ENCODE peak calls at places on chromosomes 16 and 17, in six cellular contexts. N, Y, O, F, L and R are unnamed samples.

GRCh38 chr17:28484296-28484695 is 10.9 kb downstream of the SLC13A2 start:
- DNase-seq in N (no peak), Y (no peak), O (no peak), F (no peak), L (no peak), R (no peak)

GRCh38 chr17:31853911-31854470 is 5.1 kb downstream of the COPRS start:
- DNase-seq in N (no peak), Y (no peak), O (no peak), F (no peak), L (peak; percentile 26), R (no peak)

GRCh38 chr17:41666336-41666680 is 22.4 kb upstream of the EIF1 start:
- DNase-seq in N (peak; percentile 94), Y (peak; percentile 78), O (peak; percentile 35), F (no peak), L (peak; percentile 65), R (no peak)

GRCh38 chr17:42120161-42121065 is 754 bp downstream of the KAT2A start:
- DNase-seq in N (no peak), Y (no peak), O (no peak), F (peak; percentile 73), L (no peak), R (peak; percentile 85)

GRCh38 chr16:1794908-1795666 is 1.6 kb upstream of the IGFALS start:
- DNase-seq in N (no peak), Y (no peak), O (no peak), F (no peak), L (no peak), R (no peak)

GRCh38 chr16:74099530-74099929 is 197.1 kb upstream of the PSMD7 start:
- DNase-seq in N (no peak), Y (no peak), O (no peak), F (no peak), L (no peak), R (no peak)

GRCh38 chr16:79625738-79626137 is 25.2 kb upstream of the MAF start:
- DNase-seq in N (no peak), Y (no peak), O (no peak), F (no peak), L (no peak), R (no peak)

GRCh38 chr17:74677558-74678466 is 34.9 kb downstream of the CD300LF start:
- DNase-seq in N (peak; percentile 70), Y (peak; percentile 2), O (no peak), F (no peak), L (no peak), R (peak; percentile 67)

GRCh38 chr17:60102632-60103047 is 23.9 kb upstream of the HEATR6 start:
- DNase-seq in N (peak; percentile 88), Y (peak; percentile 79), O (no peak), F (no peak), L (peak; percentile 88), R (no peak)

GRCh38 chr17:55717898-55718735 is 4.5 kb downstream of the TMEM100 start:
- DNase-seq in N (peak; percentile 83), Y (peak; percentile 68), O (peak; percentile 75), F (peak; percentile 88), L (peak; percentile 93), R (peak; percentile 82)

GRCh38 chr17:61451538-61452300 is 503 bp upstream of the TBX4 start:
- DNase-seq in N (no peak), Y (no peak), O (no peak), F (peak; percentile 83), L (no peak), R (peak; percentile 69)

GRCh38 chr16:21952040-21952792 is 945 bp upstream of the UQCRC2 start:
- DNase-seq in N (peak; percentile 83), Y (peak; percentile 61), O (peak; percentile 56), F (peak; percentile 64), L (peak; percentile 69), R (peak; percentile 81)

GRCh38 chr17:45976755-45977505 is 22.1 kb upstream of the STH start:
- DNase-seq in N (peak; percentile 36), Y (peak; percentile 22), O (no peak), F (no peak), L (peak; percentile 94), R (no peak)

GRCh38 chr17:69428252-69428980 is 13.9 kb downstream of the MAP2K6 start:
- DNase-seq in N (no peak), Y (no peak), O (no peak), F (no peak), L (peak; percentile 14), R (no peak)

GRCh38 chr16:11256657-11257130 is 690 bp upstream of the SOCS1 start:
- DNase-seq in N (peak; percentile 81), Y (peak; percentile 25), O (peak; percentile 46), F (no peak), L (peak; percentile 71), R (peak; percentile 57)

GRCh38 chr16:81896902-81897301 is 114.4 kb downstream of the SDR42E1 start:
- DNase-seq in N (no peak), Y (no peak), O (no peak), F (no peak), L (no peak), R (no peak)

GRCh38 chr16:31262084-31262483 is 2.3 kb downstream of the ITGAM start:
- DNase-seq in N (no peak), Y (no peak), O (no peak), F (no peak), L (no peak), R (no peak)

GRCh38 chr17:64331366-64331765 is 59.3 kb downstream of the PECAM1 start:
- DNase-seq in N (no peak), Y (no peak), O (no peak), F (no peak), L (no peak), R (no peak)

GRCh38 chr16:85441890-85442670 is 171.0 kb upstream of the GSE1 start:
- DNase-seq in N (no peak), Y (no peak), O (no peak), F (no peak), L (no peak), R (no peak)

GRCh38 chr16:58458634-58459343 is 41.2 kb upstream of the NDRG4 start:
- DNase-seq in N (no peak), Y (no peak), O (no peak), F (no peak), L (no peak), R (no peak)

GRCh38 chr17:7225711-7226331 is 6.1 kb downstream of the ACADVL start:
- DNase-seq in N (no peak), Y (no peak), O (no peak), F (no peak), L (no peak), R (no peak)

GRCh38 chr16:66359811-66360608 is 6.5 kb upstream of the CDH5 start:
- DNase-seq in N (no peak), Y (no peak), O (no peak), F (no peak), L (no peak), R (no peak)

GRCh38 chr17:82457790-82458129 is 781 bp upstream of the NARF start:
- DNase-seq in N (no peak), Y (no peak), O (no peak), F (no peak), L (no peak), R (no peak)

GRCh38 chr17:81870155-81870977 is 771 bp downstream of the ARHGDIA start:
- DNase-seq in N (peak; percentile 71), Y (peak; percentile 69), O (no peak), F (peak; percentile 62), L (peak; percentile 45), R (peak; percentile 62)

DNA sequence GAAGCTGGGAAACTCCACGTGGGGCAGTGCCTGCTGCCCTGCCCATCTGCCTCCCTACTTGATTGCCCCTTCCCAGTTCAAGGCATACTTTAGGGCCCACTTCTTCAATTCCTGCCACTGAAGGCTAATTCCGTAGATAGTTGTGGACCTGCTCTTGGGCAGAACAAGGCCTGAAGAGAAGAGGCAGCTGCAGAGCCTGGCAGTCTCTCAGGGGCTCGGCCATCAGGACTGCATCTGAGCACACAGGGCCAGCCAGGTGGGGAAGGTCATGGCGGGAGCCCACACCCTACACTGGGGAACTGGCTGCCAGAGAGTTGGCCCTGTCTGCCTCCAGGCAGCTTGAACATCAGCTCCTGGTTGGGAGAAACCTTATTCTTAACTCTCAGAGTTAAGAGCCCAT is 31.0 kb downstream of the WSB1 start:
- DNase-seq in N (no peak), Y (no peak), O (no peak), F (peak; percentile 37), L (no peak), R (peak; percentile 28)
- H4K91ac ChIP-seq in N (peak overlapping the region; percentile 56), Y (no peak overlapping the region), O (no peak overlapping the region), F (no peak overlapping the region), L (no peak overlapping the region), R (no peak overlapping the region)

GRCh38 chr17:229945-230235 is 48.4 kb upstream of the DOC2B start:
- DNase-seq in N (no peak), Y (no peak), O (no peak), F (no peak), L (no peak), R (no peak)
- H3K18ac ChIP-seq in N (no peak overlapping the region), Y (no peak overlapping the region), O (no peak overlapping the region), F (no peak overlapping the region), L (no peak overlapping the region), R (no peak overlapping the region)

GRCh38 chr17:39699818-39700147 is at the start of gene ERBB2:
- DNase-seq in N (peak; percentile 75), Y (peak; percentile 73), O (no peak), F (peak; percentile 67), L (peak; percentile 75), R (peak; percentile 88)
- H4K8ac ChIP-seq in N (peak within 1 kb of the TSS; percentile 75), Y (peak within 1 kb of the TSS; percentile 88), O (no peak within 1 kb of the TSS), F (peak within 1 kb of the TSS; percentile 76), L (peak within 1 kb of the TSS; percentile 83), R (no peak within 1 kb of the TSS)

GRCh38 chr17:57975044-57975443 is 13.0 kb downstream of the VEZF1 start:
- DNase-seq in N (peak; percentile 74), Y (peak; percentile 80), O (no peak), F (no peak), L (no peak), R (no peak)
- H4K91ac ChIP-seq in N (no peak overlapping the region), Y (no peak overlapping the region), O (no peak overlapping the region), F (no peak overlapping the region), L (no peak overlapping the region), R (no peak overlapping the region)